ENCODE peak calls at places on chromosomes 11 and 22, in five cellular contexts. N is endodermal cell; G is left colon; W is stimulated activated CD4-positive, alpha-beta T cell treated with anti-CD3 and anti-CD28 coated beads, Interleukin-12 subunit alpha, Interleukin-12 subunit beta, amount 100 ng/mL, for 48 hours; B is nephron progenitor cell. U is an unnamed sample.
A peak's percentile ranks its signal among the peaks of the same experiment; 100 is the strongest.

GRCh38 chr11:106503901-106504300 is 426.4 kb downstream of the AASDHPPT start:
- DNase-seq in G (no peak), W (no peak), B (no peak), N (no peak), U (peak; percentile 14)

GRCh38 chr22:40419718-40420117 is 49.3 kb downstream of the SGSM3 start:
- DNase-seq in W (no peak), B (no peak), G (no peak), N (no peak), U (no peak)

GRCh38 chr11:93895106-93895862 is 44.9 kb upstream of the VSTM5 start:
- DNase-seq in B (peak; percentile 26), G (no peak), W (no peak), N (peak; percentile 63), U (peak; percentile 65)

GRCh38 chr11:102071497-102072472 is 24.5 kb downstream of the CFAP300 start:
- DNase-seq in N (no peak), W (no peak), G (no peak), B (no peak), U (no peak)

GRCh38 chr11:123608371-123608770 is 46.1 kb downstream of the SCN3B start:
- DNase-seq in W (no peak), B (no peak), G (no peak), N (no peak), U (no peak)

GRCh38 chr22:19629720-19630419 is 84.4 kb upstream of the SEPTIN5 start:
- DNase-seq in N (peak; percentile 96), G (peak; percentile 82), B (peak; percentile 88), W (peak; percentile 79), U (peak; percentile 84)

GRCh38 chr22:21951931-21952465 is 650 bp downstream of the PPM1F start:
- DNase-seq in N (peak; percentile 82), B (peak; percentile 54), G (peak; percentile 53), W (no peak), U (no peak)

GRCh38 chr22:29040385-29041275 is 21.0 kb downstream of the C22orf31 start:
- DNase-seq in W (peak; percentile 10), G (peak; percentile 71), N (peak; percentile 83), B (peak; percentile 68), U (peak; percentile 91)

GRCh38 chr11:103662880-103663279 is 373.6 kb upstream of the DDI1 start:
- DNase-seq in B (no peak), G (no peak), W (no peak), N (no peak), U (no peak)

GRCh38 chr11:84476581-84476980 is 1150.6 kb downstream of the DLG2 start:
- DNase-seq in B (no peak), N (no peak), W (no peak), G (no peak), U (no peak)

U was measured in Ammon's horn.